ENCODE peak calls at places on chromosomes 13 and 19, in four cellular contexts. One of them, this sample, is unnamed.

GRCh38 chr13:72523049-72523448 is 204.4 kb downstream of the MZT1 start:
- DNase-seq in neural crest cell: no peak
- DNase-seq in activated T-helper 2 cell treated with anti-CD3 and anti-CD28 coated beads, Interferon-gamma antibody, Interleukin-2, Interleukin-4, amounts not matched to agents 10 μg/mL and 5 μg/mL and 100 μg/mL, durations not matched to agents 14 hours and 24 hours and 36 hours: no peak
- DNase-seq in ELF-1: no peak
- DNase-seq in this sample: no peak

GRCh38 chr13:102128216-102128800 is 273.5 kb downstream of the FGF14 start:
- DNase-seq in neural crest cell: no peak
- DNase-seq in activated T-helper 2 cell treated with anti-CD3 and anti-CD28 coated beads, Interferon-gamma antibody, Interleukin-2, Interleukin-4, amounts not matched to agents 10 μg/mL and 5 μg/mL and 100 μg/mL, durations not matched to agents 14 hours and 24 hours and 36 hours: no peak
- DNase-seq in ELF-1: no peak
- DNase-seq in this sample: no peak

GRCh38 chr19:33501957-33502356 is 19.6 kb downstream of the PEPD start:
- DNase-seq in neural crest cell: no peak
- DNase-seq in activated T-helper 2 cell treated with anti-CD3 and anti-CD28 coated beads, Interferon-gamma antibody, Interleukin-2, Interleukin-4, amounts not matched to agents 10 μg/mL and 5 μg/mL and 100 μg/mL, durations not matched to agents 14 hours and 24 hours and 36 hours: no peak
- DNase-seq in ELF-1: no peak
- DNase-seq in this sample: no peak

GRCh38 chr19:49442354-49442753 is 1.0 kb upstream of the SLC17A7 start:
- DNase-seq in neural crest cell: no peak
- DNase-seq in activated T-helper 2 cell treated with anti-CD3 and anti-CD28 coated beads, Interferon-gamma antibody, Interleukin-2, Interleukin-4, amounts not matched to agents 10 μg/mL and 5 μg/mL and 100 μg/mL, durations not matched to agents 14 hours and 24 hours and 36 hours: no peak
- DNase-seq in ELF-1: no peak
- DNase-seq in this sample: peak; percentile 53

GRCh38 chr13:22031702-22032286 is 360.9 kb downstream of the FGF9 start:
- DNase-seq in neural crest cell: no peak
- DNase-seq in activated T-helper 2 cell treated with anti-CD3 and anti-CD28 coated beads, Interferon-gamma antibody, Interleukin-2, Interleukin-4, amounts not matched to agents 10 μg/mL and 5 μg/mL and 100 μg/mL, durations not matched to agents 14 hours and 24 hours and 36 hours: no peak
- DNase-seq in ELF-1: no peak
- DNase-seq in this sample: no peak

GRCh38 chr13:111339366-111340143 is 19.1 kb downstream of the TEX29 start:
- DNase-seq in neural crest cell: no peak
- DNase-seq in activated T-helper 2 cell treated with anti-CD3 and anti-CD28 coated beads, Interferon-gamma antibody, Interleukin-2, Interleukin-4, amounts not matched to agents 10 μg/mL and 5 μg/mL and 100 μg/mL, durations not matched to agents 14 hours and 24 hours and 36 hours: peak; percentile 4
- DNase-seq in ELF-1: no peak
- DNase-seq in this sample: no peak

GRCh38 chr13:96730676-96731075 is 263.6 kb downstream of the OXGR1 start:
- DNase-seq in neural crest cell: no peak
- DNase-seq in activated T-helper 2 cell treated with anti-CD3 and anti-CD28 coated beads, Interferon-gamma antibody, Interleukin-2, Interleukin-4, amounts not matched to agents 10 μg/mL and 5 μg/mL and 100 μg/mL, durations not matched to agents 14 hours and 24 hours and 36 hours: no peak
- DNase-seq in ELF-1: no peak
- DNase-seq in this sample: no peak

GRCh38 chr19:18001837-18002345 is 6.1 kb upstream of the ARRDC2 start:
- DNase-seq in neural crest cell: no peak
- DNase-seq in activated T-helper 2 cell treated with anti-CD3 and anti-CD28 coated beads, Interferon-gamma antibody, Interleukin-2, Interleukin-4, amounts not matched to agents 10 μg/mL and 5 μg/mL and 100 μg/mL, durations not matched to agents 14 hours and 24 hours and 36 hours: no peak
- DNase-seq in ELF-1: no peak
- DNase-seq in this sample: no peak

GRCh38 chr19:5927439-5927821 is 13.4 kb downstream of the CAPS start:
- DNase-seq in neural crest cell: no peak
- DNase-seq in activated T-helper 2 cell treated with anti-CD3 and anti-CD28 coated beads, Interferon-gamma antibody, Interleukin-2, Interleukin-4, amounts not matched to agents 10 μg/mL and 5 μg/mL and 100 μg/mL, durations not matched to agents 14 hours and 24 hours and 36 hours: no peak
- DNase-seq in ELF-1: no peak
- DNase-seq in this sample: no peak

GRCh38 chr19:2867025-2867991 is at the start of gene ZNF556:
- DNase-seq in neural crest cell: no peak
- DNase-seq in activated T-helper 2 cell treated with anti-CD3 and anti-CD28 coated beads, Interferon-gamma antibody, Interleukin-2, Interleukin-4, amounts not matched to agents 10 μg/mL and 5 μg/mL and 100 μg/mL, durations not matched to agents 14 hours and 24 hours and 36 hours: no peak
- DNase-seq in ELF-1: no peak
- DNase-seq in this sample: no peak

GRCh38 chr19:2547721-2548120 is 71.8 kb downstream of the GADD45B start:
- DNase-seq in neural crest cell: no peak
- DNase-seq in activated T-helper 2 cell treated with anti-CD3 and anti-CD28 coated beads, Interferon-gamma antibody, Interleukin-2, Interleukin-4, amounts not matched to agents 10 μg/mL and 5 μg/mL and 100 μg/mL, durations not matched to agents 14 hours and 24 hours and 36 hours: no peak
- DNase-seq in ELF-1: no peak
- DNase-seq in this sample: no peak

GRCh38 chr13:112974676-112975075 is 5.7 kb downstream of the MCF2L start:
- DNase-seq in neural crest cell: no peak
- DNase-seq in activated T-helper 2 cell treated with anti-CD3 and anti-CD28 coated beads, Interferon-gamma antibody, Interleukin-2, Interleukin-4, amounts not matched to agents 10 μg/mL and 5 μg/mL and 100 μg/mL, durations not matched to agents 14 hours and 24 hours and 36 hours: no peak
- DNase-seq in ELF-1: no peak
- DNase-seq in this sample: no peak

GRCh38 chr13:20721058-20721453 is 17.6 kb downstream of the IL17D start:
- DNase-seq in neural crest cell: no peak
- DNase-seq in activated T-helper 2 cell treated with anti-CD3 and anti-CD28 coated beads, Interferon-gamma antibody, Interleukin-2, Interleukin-4, amounts not matched to agents 10 μg/mL and 5 μg/mL and 100 μg/mL, durations not matched to agents 14 hours and 24 hours and 36 hours: no peak
- DNase-seq in ELF-1: no peak
- DNase-seq in this sample: no peak

GRCh38 chr19:6271721-6272410 is 7.9 kb downstream of the MLLT1 start:
- DNase-seq in neural crest cell: no peak
- DNase-seq in activated T-helper 2 cell treated with anti-CD3 and anti-CD28 coated beads, Interferon-gamma antibody, Interleukin-2, Interleukin-4, amounts not matched to agents 10 μg/mL and 5 μg/mL and 100 μg/mL, durations not matched to agents 14 hours and 24 hours and 36 hours: no peak
- DNase-seq in ELF-1: peak; percentile 79
- DNase-seq in this sample: no peak

GRCh38 chr13:72652681-72653080 is 74.7 kb downstream of the MZT1 start:
- DNase-seq in neural crest cell: no peak
- DNase-seq in activated T-helper 2 cell treated with anti-CD3 and anti-CD28 coated beads, Interferon-gamma antibody, Interleukin-2, Interleukin-4, amounts not matched to agents 10 μg/mL and 5 μg/mL and 100 μg/mL, durations not matched to agents 14 hours and 24 hours and 36 hours: no peak
- DNase-seq in ELF-1: no peak
- DNase-seq in this sample: peak; percentile 9

GRCh38 chr19:670609-671075 is 5.5 kb upstream of the FSTL3 start:
- DNase-seq in neural crest cell: no peak
- DNase-seq in activated T-helper 2 cell treated with anti-CD3 and anti-CD28 coated beads, Interferon-gamma antibody, Interleukin-2, Interleukin-4, amounts not matched to agents 10 μg/mL and 5 μg/mL and 100 μg/mL, durations not matched to agents 14 hours and 24 hours and 36 hours: no peak
- DNase-seq in ELF-1: no peak
- DNase-seq in this sample: no peak

GRCh38 chr13:84096221-84096620 is 213.9 kb upstream of the SLITRK1 start:
- DNase-seq in neural crest cell: no peak
- DNase-seq in activated T-helper 2 cell treated with anti-CD3 and anti-CD28 coated beads, Interferon-gamma antibody, Interleukin-2, Interleukin-4, amounts not matched to agents 10 μg/mL and 5 μg/mL and 100 μg/mL, durations not matched to agents 14 hours and 24 hours and 36 hours: no peak
- DNase-seq in ELF-1: no peak
- DNase-seq in this sample: no peak

GRCh38 chr13:39374741-39375189 is 228.2 kb downstream of the LHFPL6 start:
- DNase-seq in neural crest cell: no peak
- DNase-seq in activated T-helper 2 cell treated with anti-CD3 and anti-CD28 coated beads, Interferon-gamma antibody, Interleukin-2, Interleukin-4, amounts not matched to agents 10 μg/mL and 5 μg/mL and 100 μg/mL, durations not matched to agents 14 hours and 24 hours and 36 hours: no peak
- DNase-seq in ELF-1: no peak
- DNase-seq in this sample: no peak

GRCh38 chr13:108494991-108495661 is 134.3 kb upstream of the MYO16 start:
- DNase-seq in neural crest cell: peak; percentile 14
- DNase-seq in activated T-helper 2 cell treated with anti-CD3 and anti-CD28 coated beads, Interferon-gamma antibody, Interleukin-2, Interleukin-4, amounts not matched to agents 10 μg/mL and 5 μg/mL and 100 μg/mL, durations not matched to agents 14 hours and 24 hours and 36 hours: no peak
- DNase-seq in ELF-1: peak; percentile 13
- DNase-seq in this sample: no peak

GRCh38 chr13:38697628-38698333 is 10.9 kb downstream of the FREM2 start:
- DNase-seq in neural crest cell: no peak
- DNase-seq in activated T-helper 2 cell treated with anti-CD3 and anti-CD28 coated beads, Interferon-gamma antibody, Interleukin-2, Interleukin-4, amounts not matched to agents 10 μg/mL and 5 μg/mL and 100 μg/mL, durations not matched to agents 14 hours and 24 hours and 36 hours: no peak
- DNase-seq in ELF-1: no peak
- DNase-seq in this sample: no peak

GRCh38 chr19:6048808-6049405 is 61.4 kb downstream of the RFX2 start:
- DNase-seq in neural crest cell: peak; percentile 74
- DNase-seq in activated T-helper 2 cell treated with anti-CD3 and anti-CD28 coated beads, Interferon-gamma antibody, Interleukin-2, Interleukin-4, amounts not matched to agents 10 μg/mL and 5 μg/mL and 100 μg/mL, durations not matched to agents 14 hours and 24 hours and 36 hours: peak; percentile 65
- DNase-seq in ELF-1: peak; percentile 81
- DNase-seq in this sample: peak; percentile 54

GRCh38 chr19:40906512-40906911 is 24.5 kb upstream of the CYP2A7 start:
- DNase-seq in neural crest cell: no peak
- DNase-seq in activated T-helper 2 cell treated with anti-CD3 and anti-CD28 coated beads, Interferon-gamma antibody, Interleukin-2, Interleukin-4, amounts not matched to agents 10 μg/mL and 5 μg/mL and 100 μg/mL, durations not matched to agents 14 hours and 24 hours and 36 hours: no peak
- DNase-seq in ELF-1: no peak
- DNase-seq in this sample: no peak

GRCh38 chr13:98719527-98720250 is 32.8 kb downstream of the SLC15A1 start:
- DNase-seq in neural crest cell: no peak
- DNase-seq in activated T-helper 2 cell treated with anti-CD3 and anti-CD28 coated beads, Interferon-gamma antibody, Interleukin-2, Interleukin-4, amounts not matched to agents 10 μg/mL and 5 μg/mL and 100 μg/mL, durations not matched to agents 14 hours and 24 hours and 36 hours: no peak
- DNase-seq in ELF-1: peak; percentile 27
- DNase-seq in this sample: no peak

GRCh38 chr13:79427265-79427664 is 21.2 kb upstream of the RBM26 start:
- DNase-seq in neural crest cell: no peak
- DNase-seq in activated T-helper 2 cell treated with anti-CD3 and anti-CD28 coated beads, Interferon-gamma antibody, Interleukin-2, Interleukin-4, amounts not matched to agents 10 μg/mL and 5 μg/mL and 100 μg/mL, durations not matched to agents 14 hours and 24 hours and 36 hours: no peak
- DNase-seq in ELF-1: no peak
- DNase-seq in this sample: no peak

This sample was measured in GDM1.